ENCODE peak calls at places on chromosomes 7 and 10, in six cellular contexts. Z, Q, W, B, D and C are unnamed samples.

GRCh38 chr7:85186083-85186520 is 754 bp downstream of the SEMA3D start:
- DNase-seq in W (peak; percentile 43), Q (peak; percentile 49), D (peak; percentile 51), Z (no peak), B (no peak), C (peak; percentile 49)

GRCh38 chr7:929311-929711 is 25.2 kb downstream of the ADAP1 start:
- DNase-seq in D (peak; percentile 4), Z (no peak), W (no peak), B (no peak), Q (no peak), C (no peak)

GRCh38 chr10:11150255-11150731 is 132.6 kb downstream of the CELF2 start:
- DNase-seq in Z (no peak), D (no peak), Q (no peak), W (no peak), B (no peak), C (no peak)

GRCh38 chr7:123537026-123537642 is 2.7 kb upstream of the IQUB start:
- DNase-seq in D (no peak), Q (peak; percentile 22), B (no peak), W (no peak), Z (no peak), C (no peak)

GRCh38 chr7:14233026-14233897 is 243.8 kb upstream of the ETV1 start:
- DNase-seq in Z (no peak), B (peak; percentile 9), Q (peak; percentile 56), W (no peak), D (no peak), C (no peak)

GRCh38 chr7:118245267-118246040 is 20.9 kb downstream of the ANKRD7 start:
- DNase-seq in D (no peak), Z (no peak), Q (no peak), B (no peak), W (no peak), C (no peak)

GRCh38 chr7:117588352-117588794 is 108.5 kb downstream of the CFTR start:
- DNase-seq in Q (peak; percentile 89), B (peak; percentile 18), W (no peak), D (no peak), Z (peak; percentile 46), C (no peak)

GRCh38 chr10:62584726-62585125 is 210.6 kb downstream of the ZNF365 start:
- DNase-seq in B (no peak), Q (peak; percentile 73), D (no peak), W (no peak), Z (no peak), C (no peak)

GRCh38 chr7:123624527-123625183 is 23.0 kb downstream of the ASB15 start:
- DNase-seq in Q (peak; percentile 25), D (peak; percentile 70), Z (no peak), W (peak; percentile 32), B (no peak), C (peak; percentile 56)

GRCh38 chr7:14389052-14389988 is 399.9 kb upstream of the ETV1 start:
- DNase-seq in W (no peak), Q (no peak), D (peak; percentile 17), B (no peak), Z (no peak), C (no peak)

GRCh38 chr7:95997632-95998031 is 225.3 kb downstream of the DYNC1I1 start:
- DNase-seq in Z (no peak), D (no peak), Q (no peak), B (no peak), W (no peak), C (no peak)

GRCh38 chr7:33761440-33762080 is 143.8 kb upstream of the BMPER start:
- DNase-seq in D (peak; percentile 69), Z (no peak), B (no peak), Q (no peak), W (no peak), C (no peak)

GRCh38 chr7:134750083-134751062 is 29.1 kb upstream of the CALD1 start:
- DNase-seq in Z (no peak), B (no peak), D (peak; percentile 58), Q (peak; percentile 35), W (peak; percentile 55), C (peak; percentile 78)

GRCh38 chr7:9711259-9711658 is 1262.4 kb upstream of the PHF14 start:
- DNase-seq in B (no peak), Z (no peak), D (no peak), Q (no peak), W (no peak), C (no peak)

GRCh38 chr7:149422065-149422913 is 38.6 kb downstream of the ZNF777 start:
- DNase-seq in W (peak; percentile 46), Z (peak; percentile 2), Q (peak; percentile 53), D (peak; percentile 77), B (peak; percentile 19), C (peak; percentile 83)

GRCh38 chr7:151081170-151082101 is 827 bp upstream of the FASTK start:
- DNase-seq in W (no peak), Z (no peak), B (no peak), Q (no peak), D (peak; percentile 57), C (no peak)

GRCh38 chr7:51882412-51882811 is 565.8 kb upstream of the COBL start:
- DNase-seq in Z (no peak), Q (no peak), B (no peak), D (no peak), W (no peak), C (no peak)
- TF ChIP-seq CTCF in Z (no peak), Q (no peak), B (no peak), D (no peak), W (no peak), C (no peak)

GRCh38 chr7:97503367-97504094 is 228.4 kb upstream of the TAC1 start:
- DNase-seq in D (no peak), Q (no peak), W (no peak), B (no peak), Z (no peak), C (no peak)

GRCh38 chr7:97495487-97495886 is 236.4 kb upstream of the TAC1 start:
- DNase-seq in D (no peak), B (no peak), Z (no peak), Q (no peak), W (no peak), C (no peak)

DNA sequence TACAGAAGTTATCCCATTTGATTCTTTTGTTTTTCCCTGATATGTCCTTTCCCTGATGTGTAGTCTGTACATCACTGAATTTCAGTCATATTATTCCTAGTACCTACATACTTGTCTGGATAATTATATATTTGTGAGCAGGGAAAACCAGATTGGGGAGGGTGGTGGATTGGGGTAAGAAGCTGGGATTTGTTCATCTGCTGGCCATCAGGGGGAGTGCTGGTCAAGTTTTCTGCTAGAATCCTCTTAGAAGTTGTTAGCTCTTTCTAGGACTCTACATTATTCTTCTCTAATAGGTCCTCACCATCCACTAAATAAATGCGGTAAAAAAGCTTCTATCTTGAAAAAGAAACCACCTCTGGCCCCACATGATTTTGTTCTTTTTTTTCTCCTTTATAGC is 232.7 kb upstream of the TAC1 start:
- DNase-seq in W (peak; percentile 8), B (peak; percentile 5), Z (no peak), D (peak; percentile 39), Q (no peak), C (peak; percentile 42)
- TF ChIP-seq CTCF in W (peak; percentile 69), B (peak; percentile 60), Z (no peak), D (peak; percentile 61), Q (peak; percentile 4), C (peak; percentile 46)

DNA sequence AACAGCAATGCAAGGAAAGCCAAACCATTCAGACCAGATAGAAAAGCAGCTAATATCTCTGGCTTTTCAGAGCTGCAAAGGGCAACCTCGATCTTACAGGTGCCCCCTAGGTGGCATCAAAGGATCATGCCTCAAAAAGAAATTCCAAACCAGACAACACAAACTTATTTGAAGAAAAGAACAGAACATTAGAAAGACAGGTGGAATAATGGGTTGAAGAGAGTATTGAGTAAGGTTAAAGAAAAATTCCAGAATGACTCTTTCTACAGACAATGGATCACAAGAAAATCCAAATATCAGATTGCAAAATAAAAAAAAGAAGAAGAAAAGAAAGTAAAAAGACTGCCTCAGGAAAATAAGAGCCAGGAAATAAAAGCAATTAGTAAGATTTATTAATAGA is 213.7 kb downstream of the ELMO1 start:
- DNase-seq in Q (no peak), B (no peak), D (no peak), Z (no peak), W (no peak), C (peak; percentile 10)
- TF ChIP-seq CTCF in Q (peak; percentile 28), B (peak; percentile 61), D (peak; percentile 46), Z (no peak), W (peak; percentile 74), C (peak; percentile 41)

DNA sequence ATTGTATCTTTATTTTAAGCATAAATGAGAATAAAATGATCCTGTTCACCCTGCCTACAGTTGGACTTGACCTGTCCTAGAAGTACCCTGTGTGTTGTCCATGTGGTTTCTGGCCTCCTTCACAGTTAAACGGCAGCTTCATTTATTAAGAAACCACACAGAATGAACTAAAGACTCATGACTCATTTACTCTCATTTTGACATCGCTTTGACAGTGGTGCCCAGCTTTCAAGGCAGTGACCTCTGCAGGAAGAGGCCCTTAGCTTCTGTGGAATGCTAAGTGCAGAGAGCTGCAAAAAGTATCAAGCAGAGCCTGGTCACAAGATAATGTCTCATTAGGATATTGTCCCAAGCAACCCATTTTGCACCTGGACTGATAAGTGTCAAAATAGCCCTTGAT is 93.4 kb downstream of the AVL9 start:
- DNase-seq in W (no peak), Q (peak; percentile 73), B (peak; percentile 71), D (no peak), Z (no peak), C (no peak)
- TF ChIP-seq CTCF in W (no peak), Q (no peak), B (peak; percentile 22), D (no peak), Z (no peak), C (no peak)

GRCh38 chr10:42753507-42754154 is 29.0 kb upstream of the BMS1 start:
- DNase-seq in D (peak; percentile 22), B (no peak), Z (no peak), W (no peak), Q (no peak), C (peak; percentile 48)
- TF ChIP-seq CTCF in D (no peak), B (no peak), Z (no peak), W (no peak), Q (no peak), C (no peak)

DNA sequence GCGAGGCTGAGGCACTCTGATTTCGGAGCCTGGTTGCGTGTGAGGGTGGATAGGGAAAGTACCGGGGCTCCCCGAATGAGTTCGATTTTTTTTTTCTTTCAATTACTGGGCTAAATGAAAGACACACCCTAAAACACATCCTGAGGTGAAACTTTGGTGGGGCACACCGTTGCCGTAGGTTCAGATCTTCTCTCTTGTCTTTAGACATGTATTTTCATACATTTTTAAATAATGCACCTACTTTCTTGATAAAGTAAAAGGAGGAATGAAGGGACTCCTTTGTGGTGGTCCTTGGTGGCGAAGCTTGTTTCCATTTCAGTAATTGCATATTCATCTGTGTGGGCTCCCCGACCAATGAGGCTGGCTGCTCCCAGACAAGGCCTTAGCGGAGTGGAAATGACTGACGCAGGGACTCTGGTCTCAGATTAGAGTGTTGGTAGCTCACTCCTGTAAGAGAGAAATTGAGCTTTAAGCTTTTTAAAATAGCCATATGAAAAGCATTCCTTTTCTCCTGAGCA is 764 bp downstream of the CCSER2 start:
- DNase-seq in Z (no peak), D (peak; percentile 60), W (peak; percentile 26), B (no peak), Q (peak; percentile 59), C (peak; percentile 24)
- TF ChIP-seq CTCF in Z (no peak), D (no peak), W (no peak), B (no peak), Q (no peak), C (no peak)

GRCh38 chr10:30154561-30154960 is 95.2 kb upstream of the JCAD start:
- DNase-seq in Q (no peak), W (no peak), B (no peak), D (no peak), Z (no peak), C (no peak)

GRCh38 chr10:30154126-30154525 is 94.7 kb upstream of the JCAD start:
- DNase-seq in W (no peak), Z (no peak), D (no peak), B (no peak), Q (no peak), C (no peak)

GRCh38 chr10:30155401-30155800 is 96.0 kb upstream of the JCAD start:
- DNase-seq in B (no peak), W (no peak), D (no peak), Q (peak; percentile 16), Z (no peak), C (no peak)

GRCh38 chr10:30151581-30152389 is 92.4 kb upstream of the JCAD start:
- DNase-seq in D (no peak), Z (peak; percentile 56), B (peak; percentile 75), W (no peak), Q (peak; percentile 88), C (no peak)
- TF ChIP-seq CTCF in D (no peak), Z (no peak), B (peak; percentile 23), W (no peak), Q (peak; percentile 14), C (no peak)